ENCODE peak calls at places on chromosomes 3 and 15, in ten cellular contexts. D is fibroblast of lung, E is cardiac muscle cell, M is left ventricle myocardium inferior, U is mucosa of descending colon, C is colonic mucosa, Z is ovary, S is GM12865, X is adipocyte, W is iPS DF 6.9. R is an unnamed sample.

GRCh38 chr3:3191675-3192480 is 12.4 kb upstream of the CRBN start:
- DNase-seq in X (no peak), E (peak), M (no peak), U (peak), C (no peak), Z (no peak), W (no peak), S (no peak), D (no peak), R (no peak)

GRCh38 chr3:17157713-17158112 is 273.0 kb downstream of the PLCL2 start:
- DNase-seq in W (no peak), E (no peak), Z (no peak), D (no peak), C (no peak), M (no peak), X (peak), U (no peak), S (no peak), R (no peak)

GRCh38 chr15:82040862-82041261 is 5.0 kb downstream of the MEX3B start:
- DNase-seq in C (peak), E (no peak), D (no peak), X (no peak), U (no peak), W (no peak), S (no peak), Z (no peak), M (no peak), R (no peak)

GRCh38 chr3:32818431-32819085 is 761 bp downstream of the TRIM71 start:
- DNase-seq in C (no peak), M (no peak), U (no peak), E (no peak), S (no peak), X (no peak), D (no peak), Z (no peak), W (no peak), R (peak)

GRCh38 chr15:34047893-34048775 is 9.1 kb upstream of the AVEN start:
- DNase-seq in E (peak), S (no peak), U (no peak), Z (no peak), M (no peak), X (no peak), W (no peak), D (no peak), C (no peak), R (no peak)

GRCh38 chr3:3683261-3683660 is 116.0 kb upstream of the LRRN1 start:
- DNase-seq in X (no peak), U (no peak), C (no peak), S (no peak), Z (no peak), E (no peak), M (no peak), W (no peak), D (no peak), R (no peak)

GRCh38 chr3:38171622-38172021 is 6.3 kb downstream of the OXSR1 start:
- DNase-seq in E (no peak), C (no peak), X (no peak), S (no peak), U (no peak), Z (no peak), M (no peak), W (no peak), D (no peak), R (no peak)

GRCh38 chr15:78684645-78685044 is 43.6 kb upstream of the CHRNB4 start:
- DNase-seq in M (no peak), X (no peak), W (no peak), Z (no peak), D (no peak), C (no peak), S (no peak), U (no peak), E (peak), R (no peak)

GRCh38 chr15:85837011-85837433 is 42.3 kb upstream of the KLHL25 start:
- DNase-seq in S (no peak), W (no peak), M (no peak), C (peak), X (no peak), Z (no peak), E (no peak), U (peak), D (no peak), R (no peak)

GRCh38 chr3:126373146-126373613 is 16.0 kb upstream of the KLF15 start:
- DNase-seq in S (no peak), U (no peak), M (no peak), W (no peak), C (no peak), X (no peak), E (no peak), D (no peak), Z (no peak), R (peak)

GRCh38 chr3:48503406-48504050 is 446 bp downstream of the SHISA5 start:
- DNase-seq in C (peak), M (peak), X (peak), S (no peak), U (peak), W (no peak), D (peak), E (peak), Z (peak), R (peak)

GRCh38 chr3:128505771-128506170 is 12.8 kb upstream of the GATA2 start:
- DNase-seq in C (no peak), W (no peak), E (no peak), X (no peak), D (no peak), U (no peak), Z (no peak), M (no peak), S (no peak), R (no peak)

GRCh38 chr3:152071924-152072323 is 196.8 kb upstream of the MBNL1 start:
- DNase-seq in X (peak), Z (no peak), M (no peak), U (no peak), S (peak), E (peak), W (peak), D (peak), C (no peak), R (no peak)

GRCh38 chr3:98980915-98981596 is 79.6 kb upstream of the DCBLD2 start:
- DNase-seq in C (no peak), X (no peak), S (peak), Z (no peak), M (no peak), W (no peak), D (no peak), U (no peak), E (peak), R (no peak)

GRCh38 chr3:101945980-101946379 is 96.7 kb downstream of the NFKBIZ start:
- DNase-seq in S (peak), D (no peak), X (no peak), W (no peak), U (no peak), C (no peak), Z (no peak), M (no peak), E (no peak), R (no peak)

DNA sequence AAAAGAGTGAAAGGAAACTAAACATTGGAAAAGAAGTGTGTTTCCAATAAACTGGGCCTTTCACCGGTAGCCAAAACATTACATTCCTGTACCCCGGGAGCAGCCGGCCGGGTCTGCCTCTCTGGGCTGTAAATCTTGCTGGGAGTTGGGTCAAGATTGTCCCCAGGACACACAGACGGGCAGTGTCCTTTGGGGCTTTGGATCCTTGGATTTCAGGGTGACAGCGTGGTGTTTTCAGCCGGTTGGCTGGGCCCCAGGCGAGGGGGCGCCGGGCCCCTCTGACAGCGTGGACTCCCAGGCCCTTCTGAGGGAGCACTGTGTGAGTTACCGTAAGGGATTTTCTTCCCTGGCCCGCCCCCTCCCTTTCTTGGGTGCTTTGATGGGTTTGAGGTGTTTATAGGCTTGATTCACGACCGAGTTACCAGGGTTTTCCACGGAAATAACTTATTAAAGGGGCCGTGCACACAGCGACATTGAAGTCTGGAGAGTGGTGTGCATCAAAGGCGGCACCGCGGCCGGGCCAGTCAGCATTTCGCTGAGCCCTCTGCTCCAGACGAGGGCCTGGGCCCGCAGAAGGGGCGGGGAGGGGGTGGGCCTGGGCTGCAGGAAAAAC is 27.4 kb downstream of the SMAD6 start:
- DNase-seq in Z (no peak), U (no peak), X (peak), C (no peak), D (no peak), M (no peak), S (no peak), W (no peak), E (no peak), R (no peak)
- H3K4me3 ChIP-seq in Z (peak), U (no peak), X (peak), C (no peak), D (no peak), M (peak), S (no peak), W (no peak), E (no peak), R (no peak)

GRCh38 chr15:23648920-23649515 is 1.4 kb upstream of the MAGEL2 start:
- DNase-seq in U (peak), X (peak), E (peak), D (peak), W (no peak), Z (peak), M (no peak), S (no peak), C (peak), R (no peak)

GRCh38 chr15:23646165-23647000 is 1.3 kb downstream of the MAGEL2 start:
- DNase-seq in D (no peak), S (no peak), C (no peak), W (no peak), E (no peak), M (no peak), Z (no peak), U (no peak), X (no peak), R (peak)

GRCh38 chr15:23647421-23648375 is at the start of gene MAGEL2:
- DNase-seq in E (peak), S (no peak), U (no peak), C (no peak), M (no peak), Z (peak), W (no peak), D (no peak), X (no peak), R (peak)

GRCh38 chr15:23645379-23646164 is 2.1 kb downstream of the MAGEL2 start:
- DNase-seq in E (no peak), W (no peak), D (no peak), M (no peak), S (no peak), X (no peak), C (peak), Z (no peak), U (peak), R (no peak)

GRCh38 chr15:23647001-23647295 is 719 bp downstream of the MAGEL2 start:
- DNase-seq in D (no peak), E (no peak), Z (no peak), U (no peak), M (no peak), X (no peak), C (no peak), W (no peak), S (no peak), R (no peak)
- H3K4me3 ChIP-seq in D (no peak), E (peak), Z (peak), U (no peak), M (peak), X (no peak), C (no peak), W (peak), S (no peak), R (no peak)

GRCh38 chr3:111681705-111682426 is 86.7 kb upstream of the ZBED2 start:
- DNase-seq in W (no peak), X (no peak), S (no peak), C (no peak), D (no peak), U (no peak), Z (no peak), M (no peak), E (no peak), R (no peak)

DNA sequence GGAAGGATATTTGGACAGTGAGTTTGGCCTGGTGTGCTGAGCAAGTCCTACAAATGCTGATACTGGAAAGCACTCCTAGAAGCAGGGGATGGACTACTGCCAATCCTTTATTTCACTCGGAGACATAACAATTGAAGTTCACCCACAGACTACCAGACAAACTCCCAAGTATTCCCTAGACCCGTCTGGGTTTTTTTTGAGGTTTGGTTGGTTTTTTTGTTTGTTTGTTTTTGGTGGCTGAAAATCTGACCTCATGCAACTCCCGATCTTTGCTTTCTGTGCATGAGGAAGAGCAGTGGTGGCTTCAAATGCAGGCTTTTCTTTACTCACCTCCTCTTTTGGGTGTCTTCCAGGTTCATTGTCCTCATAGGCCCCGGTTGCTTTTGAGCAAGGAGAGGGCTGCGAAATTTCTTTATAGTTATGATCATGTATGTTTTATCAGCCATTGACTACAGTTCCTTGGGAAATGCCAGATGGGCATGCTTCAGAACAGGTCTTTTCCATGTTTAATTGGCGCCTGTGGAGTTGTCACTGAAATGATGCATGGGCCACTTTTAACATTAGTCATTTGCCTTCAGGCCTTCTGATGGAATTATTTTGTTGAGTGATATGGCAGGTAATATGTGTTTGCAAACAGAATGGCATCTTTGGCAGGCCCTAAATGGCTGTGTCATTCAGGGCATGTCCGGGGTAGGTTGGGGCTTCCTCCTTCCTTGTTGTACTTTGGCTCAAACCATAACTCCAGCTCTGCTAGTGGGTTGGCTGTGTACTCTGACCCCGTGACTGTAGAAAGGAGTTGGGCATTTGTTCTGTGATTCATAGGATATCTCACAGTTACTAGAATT is 81.3 kb upstream of the ZBED2 start:
- DNase-seq in Z (no peak), X (no peak), E (peak), M (no peak), U (peak), C (peak), W (no peak), S (peak), D (no peak), R (no peak)
- H3K4me3 ChIP-seq in Z (no peak), X (no peak), E (no peak), M (no peak), U (no peak), C (peak), W (no peak), S (peak), D (no peak), R (no peak)

DNA sequence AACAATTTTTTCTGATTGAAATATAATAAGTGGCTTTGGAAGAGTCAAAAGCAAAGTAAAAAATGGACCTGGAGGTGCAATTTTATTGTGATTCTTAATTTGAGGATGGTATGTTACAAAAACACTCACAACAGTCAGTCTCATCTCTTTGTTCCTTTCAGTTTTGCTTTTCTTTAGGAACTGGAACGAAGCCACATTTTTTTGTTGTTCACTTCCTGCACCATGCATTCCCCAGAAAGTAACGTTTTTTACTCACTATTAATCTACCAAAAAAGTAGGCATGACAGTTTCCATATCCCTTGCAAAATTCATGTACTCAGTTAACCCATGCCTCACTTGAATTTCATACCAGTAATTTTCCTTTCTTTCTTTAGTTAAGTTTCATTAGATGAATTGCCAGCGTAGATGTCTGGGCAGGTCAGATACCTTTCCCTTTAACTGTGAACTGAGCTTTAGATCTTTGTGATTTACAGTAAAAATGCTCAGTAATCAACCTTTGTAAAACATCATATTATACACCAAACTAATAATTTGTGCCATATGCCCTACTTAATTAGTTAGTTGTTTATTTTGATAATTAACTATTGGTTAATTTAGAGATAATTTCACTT is 384.3 kb downstream of the ROBO1 start:
- DNase-seq in E (peak), Z (no peak), M (no peak), U (no peak), X (peak), S (no peak), D (peak), W (no peak), C (no peak), R (no peak)
- H3K4me3 ChIP-seq in E (no peak), Z (no peak), M (no peak), U (no peak), X (peak), S (peak), D (no peak), W (no peak), C (no peak), R (no peak)

GRCh38 chr3:20125289-20125688 is 60.7 kb downstream of the SGO1 start:
- DNase-seq in C (no peak), S (no peak), Z (no peak), E (no peak), M (no peak), D (no peak), X (no peak), U (no peak), W (no peak), R (no peak)
- H3K4me3 ChIP-seq in C (no peak), S (no peak), Z (no peak), E (no peak), M (no peak), D (no peak), X (no peak), U (no peak), W (no peak), R (no peak)

GRCh38 chr3:96813134-96813819 is 1.1 kb upstream of the EPHA6 start:
- DNase-seq in Z (peak), X (peak), E (peak), W (peak), U (peak), M (peak), C (peak), S (peak), D (peak), R (peak)
- H3K4me3 ChIP-seq in Z (peak), X (peak), E (peak), W (peak), U (no peak), M (peak), C (peak), S (peak), D (peak), R (peak)

DNA sequence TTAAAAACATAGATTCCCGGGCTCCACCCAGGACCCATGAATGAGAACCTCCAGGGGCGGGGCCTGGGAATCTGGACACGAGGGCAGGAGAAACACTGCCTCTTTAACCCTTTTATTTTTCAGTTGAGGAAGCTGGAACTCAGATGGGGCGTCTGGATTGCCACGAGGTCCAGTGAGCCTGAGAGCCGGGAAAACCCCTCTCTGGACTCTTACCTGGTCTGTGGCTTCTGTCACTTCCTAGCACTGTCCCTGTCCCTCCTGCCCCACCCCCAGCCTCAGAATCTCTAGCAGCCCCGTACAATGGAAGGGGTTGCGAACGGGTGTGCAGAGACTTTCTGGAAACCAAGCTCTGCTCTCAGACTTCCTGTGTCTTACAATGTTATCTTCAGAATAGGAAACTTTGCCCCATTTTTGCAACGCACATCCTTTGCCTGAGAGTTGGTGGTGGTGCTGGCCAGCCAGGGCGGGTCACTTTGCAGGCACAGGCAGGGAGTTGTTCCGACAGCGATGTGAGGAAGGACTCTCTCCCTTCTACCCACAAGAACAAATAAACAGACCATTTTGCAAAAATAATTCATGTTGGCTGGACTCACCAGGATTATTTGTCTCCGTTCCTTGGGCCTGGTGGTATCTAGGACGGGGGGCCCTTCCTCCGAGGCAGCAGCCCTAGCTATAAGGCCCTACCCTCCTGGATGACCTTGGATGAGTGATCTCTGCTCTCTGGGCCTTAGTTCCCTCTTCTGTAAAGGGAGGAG is 59.1 kb downstream of the SMAD6 start:
- DNase-seq in W (no peak), D (peak), Z (peak), E (peak), S (peak), C (no peak), M (peak), X (no peak), U (no peak), R (peak)
- H3K4me3 ChIP-seq in W (no peak), D (no peak), Z (no peak), E (no peak), S (no peak), C (no peak), M (no peak), X (peak), U (no peak), R (no peak)

GRCh38 chr3:134858516-134859035 is 63.5 kb downstream of the EPHB1 start:
- DNase-seq in D (no peak), S (no peak), X (no peak), U (no peak), Z (no peak), C (no peak), W (no peak), E (no peak), M (no peak), R (no peak)
- H3K4me3 ChIP-seq in D (no peak), S (no peak), X (no peak), U (no peak), Z (no peak), C (no peak), W (no peak), E (no peak), M (no peak), R (no peak)

R was measured in aorta.